ENCODE peak calls at places on chromosomes 3 and 15, in nine cellular contexts. A is CD8-positive, alpha-beta memory T cell; R is A549; E is WERI-Rb-1; D is left lung; G is IMR-90; K is astrocyte; V is transverse colon; N is AG10803. C is an unnamed sample.

GRCh38 chr15:31267161-31268107 is 59.2 kb upstream of the KLF13 start:
- DNase-seq in R (no peak), G (no peak), E (no peak), A (no peak), N (no peak), V (peak), D (peak), K (no peak), C (peak)

GRCh38 chr3:58164199-58164879 is 46.4 kb downstream of the DNASE1L3 start:
- DNase-seq in G (peak), N (peak), D (peak), A (no peak), K (peak), V (no peak), R (peak), E (no peak), C (peak)

GRCh38 chr3:46866720-46867549 is 3.7 kb upstream of the MYL3 start:
- DNase-seq in G (peak), V (peak), N (peak), D (peak), E (peak), K (peak), R (peak), A (peak), C (peak)

GRCh38 chr3:42090973-42091731 is at the start of gene TRAK1:
- DNase-seq in D (no peak), K (peak), R (no peak), V (no peak), A (no peak), N (peak), E (no peak), G (no peak), C (no peak)

GRCh38 chr15:70497661-70498060 is 265.7 kb downstream of the UACA start:
- DNase-seq in G (no peak), A (no peak), V (no peak), R (no peak), E (no peak), D (no peak), N (no peak), K (no peak), C (no peak)

GRCh38 chr15:71559098-71559497 is 251.3 kb upstream of the NR2E3 start:
- DNase-seq in A (no peak), E (no peak), D (no peak), V (no peak), N (peak), G (peak), K (peak), R (no peak), C (no peak)

GRCh38 chr15:72358532-72359180 is 17.2 kb downstream of the HEXA start:
- DNase-seq in A (no peak), G (peak), V (peak), E (no peak), D (peak), R (no peak), K (peak), N (peak), C (peak)

GRCh38 chr3:101179637-101180036 is 140.7 kb downstream of the IMPG2 start:
- DNase-seq in R (no peak), G (peak), E (no peak), N (peak), K (no peak), D (no peak), V (no peak), A (no peak), C (no peak)

GRCh38 chr3:16309558-16309957 is 44.5 kb downstream of the OXNAD1 start:
- DNase-seq in K (peak), R (no peak), G (peak), D (no peak), A (peak), V (no peak), E (no peak), N (no peak), C (peak)

GRCh38 chr3:5653426-5653825 is 465.9 kb downstream of the EDEM1 start:
- DNase-seq in V (no peak), D (no peak), G (no peak), E (no peak), R (no peak), N (no peak), A (no peak), K (no peak), C (no peak)

GRCh38 chr3:182914341-182914740 is 66.0 kb downstream of the DCUN1D1 start:
- DNase-seq in K (no peak), A (no peak), V (no peak), E (no peak), D (no peak), G (peak), R (no peak), N (peak), C (no peak)

GRCh38 chr15:68056097-68056865 is 2.2 kb downstream of the PIAS1 start:
- DNase-seq in N (no peak), R (no peak), E (no peak), V (no peak), G (no peak), D (no peak), K (peak), A (no peak), C (no peak)
- H3K4me3 ChIP-seq in N (peak), R (peak), E (peak), V (no peak), G (no peak), D (peak), K (peak), A (no peak), C (no peak)

DNA sequence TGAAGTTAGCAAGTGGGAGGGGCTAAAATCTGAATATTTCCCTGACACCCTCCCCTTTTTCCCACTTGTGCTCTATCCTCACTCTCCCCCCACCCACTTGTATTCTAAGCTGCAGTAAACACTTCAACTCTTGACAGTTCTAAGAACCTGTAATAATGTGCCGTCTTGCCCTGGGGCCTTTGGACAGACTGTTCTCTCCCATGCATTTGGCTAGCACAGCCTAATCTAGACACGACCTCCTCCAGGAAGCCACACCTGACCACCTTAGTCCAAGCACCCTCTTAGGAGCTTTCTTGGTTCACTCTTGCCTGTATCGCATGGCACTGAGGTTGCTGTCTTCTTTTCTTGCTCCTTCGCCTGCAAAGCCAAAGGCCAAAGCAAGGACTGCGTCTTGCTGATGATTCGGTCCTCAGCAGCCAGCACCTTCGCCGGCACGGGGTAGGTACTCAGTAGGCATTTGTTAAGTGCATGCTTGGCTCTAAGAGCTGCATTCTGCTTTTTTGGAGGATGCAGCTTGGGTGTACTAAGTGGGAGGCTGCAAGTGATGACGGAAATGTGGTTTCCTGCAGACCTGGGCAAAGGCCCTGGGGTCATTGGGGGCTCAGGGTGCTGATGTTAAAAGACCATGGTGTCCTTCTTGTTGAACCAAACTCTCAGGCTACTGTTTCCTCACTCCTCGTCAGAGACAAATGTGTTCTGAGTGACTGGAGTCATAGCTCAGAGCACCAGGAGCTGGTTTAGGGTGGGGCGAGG is 2.0 kb upstream of the ZNF710 start:
- DNase-seq in D (no peak), V (no peak), E (no peak), K (no peak), G (no peak), N (no peak), R (no peak), A (no peak), C (no peak)
- H3K4me3 ChIP-seq in D (peak), V (no peak), E (no peak), K (no peak), G (no peak), N (no peak), R (no peak), A (no peak), C (no peak)

GRCh38 chr15:45705510-45706473 is 71.0 kb downstream of the SQOR start:
- DNase-seq in D (peak), E (peak), G (peak), R (peak), N (peak), V (peak), K (peak), A (peak), C (peak)
- H3K4me3 ChIP-seq in D (peak), E (peak), G (peak), R (peak), N (peak), V (peak), K (peak), A (peak), C (peak)

GRCh38 chr3:128494152-128494650 is 1.2 kb upstream of the GATA2 start:
- DNase-seq in N (no peak), D (no peak), K (no peak), R (no peak), A (no peak), G (no peak), E (no peak), V (no peak), C (no peak)

GRCh38 chr3:128491071-128491899 is 1.7 kb downstream of the GATA2 start:
- DNase-seq in E (no peak), G (no peak), A (no peak), N (no peak), V (no peak), R (no peak), K (no peak), D (no peak), C (no peak)

GRCh38 chr3:128493221-128494151 is 485 bp upstream of the GATA2 start:
- DNase-seq in A (no peak), K (no peak), V (no peak), N (no peak), E (no peak), D (no peak), G (no peak), R (no peak), C (no peak)

GRCh38 chr3:128491900-128492352 is 1.1 kb downstream of the GATA2 start:
- DNase-seq in E (no peak), D (no peak), R (no peak), A (no peak), V (no peak), N (no peak), K (no peak), G (no peak), C (no peak)

DNA sequence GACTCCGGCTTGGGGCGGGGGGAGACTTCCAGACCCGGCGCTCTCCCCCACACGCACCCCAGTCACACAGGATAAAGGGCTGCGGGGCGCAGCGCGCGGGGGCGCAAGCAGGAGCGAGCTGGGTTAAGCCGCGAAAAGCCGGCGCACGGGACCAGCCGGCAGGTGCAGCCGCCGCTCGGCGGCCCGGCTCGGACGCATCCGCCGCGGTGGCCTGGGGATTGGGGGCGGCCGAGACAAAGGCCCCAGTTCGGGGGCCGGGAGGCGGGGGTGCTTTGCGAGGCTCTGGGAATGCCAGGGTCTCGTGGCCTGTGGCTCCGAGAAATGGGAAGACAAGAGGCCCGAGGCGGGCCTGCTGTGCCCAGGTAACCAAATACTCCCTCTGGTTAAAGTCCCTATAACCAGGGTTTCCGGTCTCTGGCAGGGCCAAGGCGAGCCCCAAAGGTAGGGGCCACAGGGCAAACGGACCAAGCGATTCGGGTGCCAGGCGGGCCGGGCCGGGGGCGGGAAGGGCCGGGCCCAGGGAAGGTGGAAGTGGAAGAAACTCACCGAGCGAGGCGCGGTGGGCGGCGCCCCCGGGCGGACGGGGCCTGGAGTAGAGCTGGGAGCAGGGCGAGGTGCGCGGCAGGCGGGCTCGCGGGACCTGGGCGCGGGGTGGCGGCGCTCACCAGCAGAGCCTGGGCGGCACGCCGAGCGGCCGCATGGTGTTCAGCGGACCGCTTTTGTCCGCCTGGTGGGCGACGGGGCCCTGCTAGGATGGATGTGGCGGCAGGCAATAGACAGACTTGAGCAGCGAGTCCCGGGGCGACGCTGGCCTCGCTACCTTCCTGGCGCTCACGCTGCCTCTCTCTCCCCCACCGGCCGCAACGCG is at the start of gene GATA2:
- DNase-seq in K (no peak), A (no peak), E (peak), G (no peak), V (no peak), R (no peak), N (no peak), D (no peak), C (no peak)
- H3K4me3 ChIP-seq in K (no peak), A (no peak), E (no peak), G (no peak), V (no peak), R (no peak), N (peak), D (peak), C (no peak)

GRCh38 chr3:149376728-149377407 is 581 bp downstream of the TM4SF1 start:
- DNase-seq in E (no peak), A (no peak), N (peak), G (peak), R (no peak), K (peak), V (no peak), D (no peak), C (no peak)
- H3K4me3 ChIP-seq in E (no peak), A (no peak), N (peak), G (peak), R (peak), K (peak), V (no peak), D (peak), C (peak)

DNA sequence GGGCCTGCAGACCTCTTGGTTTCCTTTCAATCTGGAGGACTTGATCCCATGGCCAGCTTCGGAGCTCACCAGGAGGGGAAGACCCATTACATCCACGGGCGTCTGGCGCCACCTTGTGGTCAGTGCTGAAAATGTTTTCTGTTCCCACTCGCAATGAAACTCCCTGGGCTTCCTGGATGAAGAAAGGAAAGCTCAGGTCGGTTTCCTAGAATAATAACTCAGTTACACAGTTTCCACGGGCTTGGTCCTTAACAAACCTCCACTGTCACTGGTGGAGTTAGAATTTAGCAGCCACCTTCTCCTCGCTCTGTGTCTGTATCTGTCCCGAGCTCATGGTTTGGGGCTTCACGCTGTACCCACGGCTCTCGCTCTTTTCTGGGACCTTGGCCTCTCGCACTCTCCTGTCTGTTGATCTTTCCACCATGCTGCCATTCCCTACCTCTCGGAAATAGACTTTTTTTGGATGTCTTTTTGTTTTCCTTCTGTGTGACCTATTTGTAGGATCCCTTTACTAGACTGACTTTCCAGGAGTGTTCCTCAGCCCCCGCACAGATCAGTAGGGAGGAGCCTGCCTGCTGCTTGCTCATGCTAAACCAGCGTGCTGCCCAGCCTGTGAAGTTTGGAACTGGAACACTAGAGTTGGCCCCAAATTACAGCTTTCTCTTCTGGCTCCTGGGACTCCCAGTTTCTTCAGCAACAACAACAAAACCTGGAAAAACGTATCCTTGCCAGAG is 56.3 kb downstream of the IL20RB start:
- DNase-seq in E (peak), K (peak), R (peak), A (peak), G (peak), N (peak), D (peak), V (peak), C (peak)
- H3K4me3 ChIP-seq in E (peak), K (peak), R (peak), A (peak), G (peak), N (peak), D (peak), V (no peak), C (peak)